ENCODE peak calls at places on chromosomes 1 and 21, in five cellular contexts. N is tibial artery, K is omental fat pad, U is GM10248, W is tibial nerve. Q is an unnamed sample.

GRCh38 chr1:101506541-101507164 is 269.8 kb downstream of the S1PR1 start:
- DNase-seq in N (no peak), K (no peak), U (peak; percentile 35), W (no peak), Q (no peak)

GRCh38 chr21:36859744-36860501 is 106.5 kb downstream of the HLCS start:
- DNase-seq in N (peak; percentile 70), K (no peak), U (peak; percentile 41), W (peak; percentile 24), Q (no peak)

GRCh38 chr1:11321656-11322491 is 48.9 kb downstream of the UBIAD1 start:
- DNase-seq in N (no peak), K (no peak), U (no peak), W (no peak), Q (no peak)

GRCh38 chr1:27886744-27887143 is 14.4 kb downstream of the THEMIS2 start:
- DNase-seq in N (no peak), K (no peak), U (no peak), W (no peak), Q (no peak)

GRCh38 chr1:156528231-156528630 is 27.7 kb upstream of the MEF2D start:
- DNase-seq in N (no peak), K (no peak), U (no peak), W (no peak), Q (no peak)

GRCh38 chr1:44154049-44154448 is 12.6 kb upstream of the KLF18 start:
- DNase-seq in N (no peak), K (no peak), U (no peak), W (no peak), Q (no peak)

GRCh38 chr1:16043950-16044349 is 368 bp downstream of the CLCNKB start:
- DNase-seq in N (no peak), K (no peak), U (no peak), W (no peak), Q (no peak)

GRCh38 chr1:177190308-177190970 is 19.7 kb downstream of the BRINP2 start:
- DNase-seq in N (no peak), K (no peak), U (no peak), W (no peak), Q (no peak)

GRCh38 chr1:222817529-222817928 is 2.7 kb downstream of the DISP1 start:
- DNase-seq in N (no peak), K (no peak), U (no peak), W (no peak), Q (no peak)

GRCh38 chr1:20063861-20064292 is 6.1 kb upstream of the PLA2G5 start:
- DNase-seq in N (no peak), K (no peak), U (no peak), W (no peak), Q (no peak)

GRCh38 chr1:118504867-118505266 is 319.8 kb upstream of the SPAG17 start:
- DNase-seq in N (no peak), K (no peak), U (no peak), W (no peak), Q (no peak)

GRCh38 chr21:46226920-46227599 is 1.5 kb downstream of the LSS start:
- DNase-seq in N (no peak), K (no peak), U (peak; percentile 50), W (no peak), Q (peak; percentile 58)

GRCh38 chr1:16151985-16152384 is 3.9 kb downstream of the EPHA2 start:
- DNase-seq in N (no peak), K (no peak), U (no peak), W (no peak), Q (no peak)

GRCh38 chr1:115377411-115377810 is 39.4 kb upstream of the NGF start:
- DNase-seq in N (no peak), K (no peak), U (no peak), W (no peak), Q (no peak)

GRCh38 chr1:47754221-47754620 is 243.0 kb downstream of the TRABD2B start:
- DNase-seq in N (no peak), K (no peak), U (no peak), W (no peak), Q (peak; percentile 16)

GRCh38 chr1:47753808-47754207 is 243.4 kb downstream of the TRABD2B start:
- DNase-seq in N (no peak), K (no peak), U (no peak), W (no peak), Q (no peak)

GRCh38 chr1:47756006-47756405 is 241.2 kb downstream of the TRABD2B start:
- DNase-seq in N (no peak), K (no peak), U (no peak), W (no peak), Q (peak; percentile 58)

GRCh38 chr1:47756411-47756810 is 240.8 kb downstream of the TRABD2B start:
- DNase-seq in N (no peak), K (no peak), U (no peak), W (no peak), Q (peak; percentile 63)

DNA sequence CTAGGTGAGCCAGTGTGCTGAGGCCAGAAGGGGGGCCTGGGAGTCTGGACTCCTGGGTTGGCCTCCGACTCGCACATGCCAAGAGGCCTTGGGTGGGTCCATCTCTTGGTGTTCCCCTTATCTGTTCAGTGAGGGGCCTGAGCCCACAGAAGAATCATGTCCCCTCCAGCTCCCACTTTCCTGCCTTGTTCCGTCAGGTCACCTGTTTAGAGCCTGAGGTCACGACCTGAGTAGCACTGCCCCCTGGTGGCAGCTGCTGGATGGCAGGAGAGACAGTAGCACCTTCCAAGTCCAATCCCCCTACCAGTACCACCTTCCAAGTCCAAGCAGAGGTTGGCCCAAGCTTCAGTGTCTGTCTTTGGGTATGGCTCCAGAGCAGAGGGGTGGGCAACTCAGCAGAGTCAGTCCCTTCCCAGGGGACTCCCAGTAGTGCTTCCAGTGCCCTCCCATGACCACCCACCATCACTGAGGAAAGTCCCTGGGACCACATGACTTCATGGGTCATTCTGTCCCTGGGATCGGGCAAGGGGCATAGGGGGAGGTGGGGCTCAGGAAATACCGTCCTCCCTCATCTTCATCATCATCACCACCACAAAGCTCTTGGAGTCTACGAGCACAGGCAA is 241.7 kb downstream of the TRABD2B start:
- DNase-seq in N (no peak), K (no peak), U (peak; percentile 73), W (no peak), Q (peak; percentile 69)
- TF ChIP-seq CTCF in N (peak; percentile 9), K (no peak), U (peak; percentile 68), W (no peak), Q (peak; percentile 72)

GRCh38 chr21:44327603-44327974 is 11.6 kb downstream of the CFAP410 start:
- DNase-seq in N (no peak), K (no peak), U (no peak), W (no peak), Q (no peak)

GRCh38 chr21:44326272-44326647 is 12.9 kb downstream of the CFAP410 start:
- DNase-seq in N (no peak), K (no peak), U (no peak), W (no peak), Q (no peak)

GRCh38 chr21:44325386-44326271 is 13.6 kb downstream of the CFAP410 start:
- DNase-seq in N (no peak), K (no peak), U (no peak), W (no peak), Q (no peak)

GRCh38 chr21:44328242-44328895 is 10.8 kb downstream of the CFAP410 start:
- DNase-seq in N (no peak), K (no peak), U (no peak), W (no peak), Q (no peak)

GRCh38 chr21:44326716-44327602 is 12.2 kb downstream of the CFAP410 start:
- DNase-seq in N (no peak), K (no peak), U (no peak), W (no peak), Q (no peak)
- TF ChIP-seq CTCF in N (no peak), K (no peak), U (no peak), W (no peak), Q (no peak)

DNA sequence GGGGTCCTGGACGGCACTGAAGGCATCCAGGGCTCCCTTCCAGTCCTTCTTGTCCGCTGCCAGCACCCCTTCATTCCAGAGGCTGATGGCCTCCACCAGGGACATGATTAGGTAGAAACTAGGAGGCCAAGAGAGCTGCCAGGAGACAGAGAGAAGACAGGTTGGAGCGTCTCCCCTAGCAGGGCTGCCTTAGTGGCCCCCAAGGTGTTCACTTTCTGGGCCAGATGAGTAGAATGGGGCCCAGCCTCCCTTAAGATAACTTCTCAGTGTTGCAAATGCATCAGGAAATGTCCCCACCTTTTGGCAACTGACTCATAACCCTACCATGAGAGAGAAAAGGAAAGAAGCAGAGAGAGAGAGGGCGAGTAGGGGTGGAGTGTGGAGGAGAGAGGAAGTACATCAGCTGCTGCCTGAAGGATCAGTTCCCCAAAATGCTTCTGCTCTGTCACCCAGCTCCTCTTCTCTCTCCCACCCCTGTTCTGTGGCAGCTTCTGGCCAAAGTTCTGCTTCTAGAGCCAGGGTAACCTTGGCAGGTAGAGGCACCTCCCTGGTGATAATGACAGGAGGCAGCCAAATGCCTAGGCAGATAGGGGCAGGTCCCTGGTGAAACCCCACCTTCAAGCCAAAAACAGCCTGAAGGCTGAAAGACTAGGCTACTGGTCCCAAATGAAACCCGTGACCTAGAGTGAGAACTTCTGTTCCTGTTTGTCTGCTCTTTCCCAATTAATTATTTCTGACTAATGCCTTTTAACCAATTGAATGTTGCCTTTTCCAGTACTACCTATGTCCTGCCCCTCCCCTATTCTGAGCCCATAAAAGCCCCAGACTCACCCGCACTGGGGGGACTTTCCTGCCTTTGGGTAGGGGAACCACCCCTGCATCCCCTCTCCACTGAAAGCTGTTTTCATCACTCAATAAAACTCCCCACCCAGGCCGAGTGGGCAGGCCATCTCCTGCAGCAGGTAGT is at the start of gene NCF2:
- DNase-seq in N (no peak), K (no peak), U (peak; percentile 83), W (no peak), Q (no peak)
- TF ChIP-seq CTCF in N (no peak), K (no peak), U (peak; percentile 15), W (no peak), Q (no peak)

DNA sequence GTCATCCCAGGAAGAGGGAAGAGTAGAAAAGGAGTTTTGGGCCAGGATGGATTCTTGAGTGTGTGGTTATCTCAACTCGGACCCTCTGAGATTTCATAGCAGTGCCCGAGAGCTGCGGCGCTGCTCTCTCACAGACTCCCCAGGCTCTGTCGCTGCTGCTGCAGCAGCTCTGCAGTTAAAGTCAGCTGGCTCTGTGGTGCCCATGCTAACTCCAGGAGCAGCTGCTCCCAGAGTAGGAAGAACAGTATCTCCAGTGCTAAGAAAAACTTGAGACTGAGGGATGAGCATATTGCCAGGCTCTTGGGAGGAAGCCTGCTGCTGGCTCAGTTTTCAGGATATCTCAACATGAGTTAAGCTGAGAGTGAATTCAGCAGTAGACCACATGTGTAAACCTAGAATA is 4.4 kb downstream of the LCE2D start:
- DNase-seq in N (no peak), K (no peak), U (no peak), W (no peak), Q (no peak)
- TF ChIP-seq CTCF in N (no peak), K (no peak), U (no peak), W (no peak), Q (no peak)

GRCh38 chr1:2429780-2430591 is 17.6 kb upstream of the PEX10 start:
- DNase-seq in N (no peak), K (no peak), U (no peak), W (no peak), Q (no peak)
- TF ChIP-seq CTCF in N (no peak), K (no peak), U (peak; percentile 16), W (no peak), Q (peak; percentile 60)

DNA sequence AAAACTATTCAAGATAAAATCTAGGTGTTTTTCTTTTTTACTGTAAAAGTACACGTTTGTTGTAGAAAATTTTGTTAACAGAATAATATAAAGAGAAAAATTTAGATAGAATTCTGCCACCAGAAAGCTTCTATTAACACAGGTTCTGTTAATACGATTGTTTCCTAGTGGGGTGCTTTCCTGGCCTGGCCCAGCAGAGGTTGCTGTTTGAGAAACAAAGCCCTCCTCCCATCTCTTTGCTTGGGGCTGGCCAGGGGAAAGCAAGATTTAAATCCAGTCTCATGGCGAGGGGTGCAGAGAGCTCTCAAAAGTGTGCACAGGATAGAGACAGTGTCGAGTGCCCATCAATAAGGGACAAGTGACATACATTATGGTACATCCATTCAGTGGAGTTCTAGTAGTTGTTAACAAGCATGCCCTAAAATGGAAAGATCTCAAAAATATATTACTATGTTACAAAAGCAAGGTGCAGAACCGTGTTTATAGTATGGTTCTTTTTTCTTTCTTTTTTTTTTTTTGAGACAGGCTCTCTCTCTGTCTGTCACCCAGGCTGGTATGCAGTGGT is 14.6 kb upstream of the ACBD3 start:
- DNase-seq in N (no peak), K (no peak), U (peak; percentile 71), W (no peak), Q (no peak)
- TF ChIP-seq CTCF in N (no peak), K (no peak), U (peak; percentile 61), W (no peak), Q (peak; percentile 34)

Q was measured in type B pancreatic cell.